ENCODE peak calls at places on chromosomes 3 and 15, in nine cellular contexts. T, Q, R, A, X, M, P, S and F are unnamed samples.

GRCh38 chr15:79475312-79475711 is 43.2 kb downstream of the MINAR1 start:
- DNase-seq in S (no peak), A (no peak), X (no peak), P (no peak), T (no peak), Q (no peak), R (peak; percentile 35), M (no peak), F (no peak)

GRCh38 chr3:125033616-125034015 is 22.2 kb downstream of the HEG1 start:
- DNase-seq in R (no peak), P (no peak), Q (no peak), S (no peak), T (no peak), X (no peak), A (no peak), M (no peak), F (no peak)

GRCh38 chr3:23565376-23565775 is 240.4 kb upstream of the UBE2E1 start:
- DNase-seq in A (no peak), R (no peak), X (no peak), Q (no peak), T (no peak), M (no peak), S (no peak), P (no peak), F (no peak)

GRCh38 chr15:68814596-68814995 is 6.1 kb downstream of the ANP32A start:
- DNase-seq in T (no peak), M (no peak), P (no peak), X (no peak), A (no peak), Q (no peak), R (no peak), S (no peak), F (no peak)

GRCh38 chr3:180854887-180855286 is 57.6 kb upstream of the FXR1 start:
- DNase-seq in P (no peak), A (no peak), S (no peak), Q (no peak), M (no peak), T (no peak), R (no peak), X (no peak), F (no peak)

GRCh38 chr3:14540209-14540575 is at the start of gene GRIP2:
- DNase-seq in R (no peak), P (no peak), S (no peak), T (no peak), X (no peak), Q (no peak), M (no peak), A (no peak), F (no peak)

GRCh38 chr3:13114811-13115615 is 41.8 kb upstream of the IQSEC1 start:
- DNase-seq in S (peak; percentile 24), R (no peak), M (no peak), P (no peak), X (no peak), A (no peak), Q (no peak), T (no peak), F (no peak)

GRCh38 chr3:184132947-184133346 is 2.2 kb upstream of the EIF2B5 start:
- DNase-seq in S (no peak), X (no peak), T (no peak), P (no peak), R (no peak), Q (no peak), M (no peak), A (no peak), F (no peak)

GRCh38 chr3:48514431-48515227 is 10.7 kb upstream of the SHISA5 start:
- DNase-seq in R (no peak), T (no peak), A (no peak), M (no peak), S (no peak), P (peak; percentile 52), X (no peak), Q (no peak), F (no peak)

GRCh38 chr15:97904196-97904572 is 56.3 kb upstream of the ARRDC4 start:
- DNase-seq in T (peak; percentile 19), M (no peak), P (no peak), Q (no peak), X (no peak), A (peak; percentile 89), R (peak; percentile 70), S (peak; percentile 83), F (no peak)